ENCODE peak calls at places on chromosomes 16 and 17, in four cellular contexts. One of them, this sample, is unnamed.

GRCh38 chr16:64363039-64363438 is 758.8 kb downstream of the CDH11 start:
- DNase-seq in NCI-H460: no peak
- DNase-seq in natural killer cell treated with Interleukin-12 subunit alpha and Interleukin-12 subunit beta and Interleukin-15 and Interleukin-18, amount 100 ng/mL, for 72 hours: no peak
- DNase-seq in stimulated activated CD4-positive, alpha-beta T cell treated with anti-CD3 and anti-CD28 coated beads, Interleukin-15, amount 100 ng/mL, for 1 hour: no peak
- DNase-seq in this sample: no peak

GRCh38 chr16:1048442-1049112 is 24.0 kb upstream of the SSTR5 start:
- DNase-seq in NCI-H460: peak
- DNase-seq in stimulated activated CD4-positive, alpha-beta T cell treated with anti-CD3 and anti-CD28 coated beads, Interleukin-15, amount 100 ng/mL, for 1 hour: no peak
- DNase-seq in natural killer cell treated with Interleukin-12 subunit alpha and Interleukin-12 subunit beta and Interleukin-15 and Interleukin-18, amount 100 ng/mL, for 72 hours: no peak
- DNase-seq in this sample: peak

GRCh38 chr16:88693420-88694177 is 7.3 kb upstream of the SNAI3 start:
- DNase-seq in NCI-H460: no peak
- DNase-seq in stimulated activated CD4-positive, alpha-beta T cell treated with anti-CD3 and anti-CD28 coated beads, Interleukin-15, amount 100 ng/mL, for 1 hour: no peak
- DNase-seq in natural killer cell treated with Interleukin-12 subunit alpha and Interleukin-12 subunit beta and Interleukin-15 and Interleukin-18, amount 100 ng/mL, for 72 hours: no peak
- DNase-seq in this sample: no peak

GRCh38 chr16:70665113-70665694 is 18.8 kb downstream of the IL34 start:
- DNase-seq in natural killer cell treated with Interleukin-12 subunit alpha and Interleukin-12 subunit beta and Interleukin-15 and Interleukin-18, amount 100 ng/mL, for 72 hours: no peak
- DNase-seq in NCI-H460: no peak
- DNase-seq in stimulated activated CD4-positive, alpha-beta T cell treated with anti-CD3 and anti-CD28 coated beads, Interleukin-15, amount 100 ng/mL, for 1 hour: no peak
- DNase-seq in this sample: no peak

GRCh38 chr16:62752837-62753236 is 716.6 kb upstream of the CDH8 start:
- DNase-seq in natural killer cell treated with Interleukin-12 subunit alpha and Interleukin-12 subunit beta and Interleukin-15 and Interleukin-18, amount 100 ng/mL, for 72 hours: no peak
- DNase-seq in stimulated activated CD4-positive, alpha-beta T cell treated with anti-CD3 and anti-CD28 coated beads, Interleukin-15, amount 100 ng/mL, for 1 hour: no peak
- DNase-seq in NCI-H460: no peak
- DNase-seq in this sample: no peak

GRCh38 chr17:45283711-45284110 is 21.8 kb upstream of the SPATA32 start:
- DNase-seq in stimulated activated CD4-positive, alpha-beta T cell treated with anti-CD3 and anti-CD28 coated beads, Interleukin-15, amount 100 ng/mL, for 1 hour: no peak
- DNase-seq in natural killer cell treated with Interleukin-12 subunit alpha and Interleukin-12 subunit beta and Interleukin-15 and Interleukin-18, amount 100 ng/mL, for 72 hours: no peak
- DNase-seq in NCI-H460: no peak
- DNase-seq in this sample: no peak

GRCh38 chr17:2083613-2084128 is 28.8 kb downstream of the HIC1 start:
- DNase-seq in NCI-H460: no peak
- DNase-seq in stimulated activated CD4-positive, alpha-beta T cell treated with anti-CD3 and anti-CD28 coated beads, Interleukin-15, amount 100 ng/mL, for 1 hour: no peak
- DNase-seq in natural killer cell treated with Interleukin-12 subunit alpha and Interleukin-12 subunit beta and Interleukin-15 and Interleukin-18, amount 100 ng/mL, for 72 hours: no peak
- DNase-seq in this sample: no peak

GRCh38 chr17:35056013-35056412 is 7.5 kb downstream of the RFFL start:
- DNase-seq in natural killer cell treated with Interleukin-12 subunit alpha and Interleukin-12 subunit beta and Interleukin-15 and Interleukin-18, amount 100 ng/mL, for 72 hours: no peak
- DNase-seq in stimulated activated CD4-positive, alpha-beta T cell treated with anti-CD3 and anti-CD28 coated beads, Interleukin-15, amount 100 ng/mL, for 1 hour: no peak
- DNase-seq in NCI-H460: no peak
- DNase-seq in this sample: no peak

GRCh38 chr17:69913241-69914015 is 161.6 kb upstream of the KCNJ16 start:
- DNase-seq in natural killer cell treated with Interleukin-12 subunit alpha and Interleukin-12 subunit beta and Interleukin-15 and Interleukin-18, amount 100 ng/mL, for 72 hours: no peak
- DNase-seq in stimulated activated CD4-positive, alpha-beta T cell treated with anti-CD3 and anti-CD28 coated beads, Interleukin-15, amount 100 ng/mL, for 1 hour: no peak
- DNase-seq in NCI-H460: no peak
- DNase-seq in this sample: no peak

GRCh38 chr17:69643686-69644085 is 229.2 kb downstream of the MAP2K6 start:
- DNase-seq in NCI-H460: no peak
- DNase-seq in stimulated activated CD4-positive, alpha-beta T cell treated with anti-CD3 and anti-CD28 coated beads, Interleukin-15, amount 100 ng/mL, for 1 hour: no peak
- DNase-seq in natural killer cell treated with Interleukin-12 subunit alpha and Interleukin-12 subunit beta and Interleukin-15 and Interleukin-18, amount 100 ng/mL, for 72 hours: no peak
- DNase-seq in this sample: no peak

GRCh38 chr17:77772461-77772897 is 186.0 kb upstream of the TNRC6C start:
- DNase-seq in NCI-H460: peak
- DNase-seq in natural killer cell treated with Interleukin-12 subunit alpha and Interleukin-12 subunit beta and Interleukin-15 and Interleukin-18, amount 100 ng/mL, for 72 hours: peak
- DNase-seq in stimulated activated CD4-positive, alpha-beta T cell treated with anti-CD3 and anti-CD28 coated beads, Interleukin-15, amount 100 ng/mL, for 1 hour: peak
- DNase-seq in this sample: peak

GRCh38 chr17:75695141-75695829 is 26.0 kb upstream of the ITGB4 start:
- DNase-seq in natural killer cell treated with Interleukin-12 subunit alpha and Interleukin-12 subunit beta and Interleukin-15 and Interleukin-18, amount 100 ng/mL, for 72 hours: no peak
- DNase-seq in stimulated activated CD4-positive, alpha-beta T cell treated with anti-CD3 and anti-CD28 coated beads, Interleukin-15, amount 100 ng/mL, for 1 hour: no peak
- DNase-seq in NCI-H460: no peak
- DNase-seq in this sample: no peak

GRCh38 chr17:58332720-58333395 is 4.3 kb upstream of the TSPOAP1 start:
- DNase-seq in natural killer cell treated with Interleukin-12 subunit alpha and Interleukin-12 subunit beta and Interleukin-15 and Interleukin-18, amount 100 ng/mL, for 72 hours: no peak
- DNase-seq in NCI-H460: no peak
- DNase-seq in stimulated activated CD4-positive, alpha-beta T cell treated with anti-CD3 and anti-CD28 coated beads, Interleukin-15, amount 100 ng/mL, for 1 hour: no peak
- DNase-seq in this sample: no peak

GRCh38 chr17:42284566-42284965 is 3.7 kb upstream of the STAT5A start:
- DNase-seq in stimulated activated CD4-positive, alpha-beta T cell treated with anti-CD3 and anti-CD28 coated beads, Interleukin-15, amount 100 ng/mL, for 1 hour: no peak
- DNase-seq in NCI-H460: no peak
- DNase-seq in natural killer cell treated with Interleukin-12 subunit alpha and Interleukin-12 subunit beta and Interleukin-15 and Interleukin-18, amount 100 ng/mL, for 72 hours: no peak
- DNase-seq in this sample: no peak

GRCh38 chr16:73152731-73153130 is 104.8 kb upstream of the ZFHX3 start:
- DNase-seq in natural killer cell treated with Interleukin-12 subunit alpha and Interleukin-12 subunit beta and Interleukin-15 and Interleukin-18, amount 100 ng/mL, for 72 hours: no peak
- DNase-seq in NCI-H460: no peak
- DNase-seq in stimulated activated CD4-positive, alpha-beta T cell treated with anti-CD3 and anti-CD28 coated beads, Interleukin-15, amount 100 ng/mL, for 1 hour: no peak
- DNase-seq in this sample: peak

GRCh38 chr16:82660078-82660645 is 33.4 kb downstream of the CDH13 start:
- DNase-seq in stimulated activated CD4-positive, alpha-beta T cell treated with anti-CD3 and anti-CD28 coated beads, Interleukin-15, amount 100 ng/mL, for 1 hour: no peak
- DNase-seq in NCI-H460: no peak
- DNase-seq in natural killer cell treated with Interleukin-12 subunit alpha and Interleukin-12 subunit beta and Interleukin-15 and Interleukin-18, amount 100 ng/mL, for 72 hours: no peak
- DNase-seq in this sample: peak

GRCh38 chr16:80158766-80159165 is 382.0 kb upstream of the DYNLRB2 start:
- DNase-seq in NCI-H460: no peak
- DNase-seq in natural killer cell treated with Interleukin-12 subunit alpha and Interleukin-12 subunit beta and Interleukin-15 and Interleukin-18, amount 100 ng/mL, for 72 hours: no peak
- DNase-seq in stimulated activated CD4-positive, alpha-beta T cell treated with anti-CD3 and anti-CD28 coated beads, Interleukin-15, amount 100 ng/mL, for 1 hour: no peak
- DNase-seq in this sample: no peak

GRCh38 chr16:361872-362701 is 8.3 kb downstream of the MRPL28 start:
- DNase-seq in NCI-H460: peak
- DNase-seq in stimulated activated CD4-positive, alpha-beta T cell treated with anti-CD3 and anti-CD28 coated beads, Interleukin-15, amount 100 ng/mL, for 1 hour: peak
- DNase-seq in natural killer cell treated with Interleukin-12 subunit alpha and Interleukin-12 subunit beta and Interleukin-15 and Interleukin-18, amount 100 ng/mL, for 72 hours: peak
- DNase-seq in this sample: peak

GRCh38 chr16:23898682-23899430 is 63.1 kb downstream of the PRKCB start:
- DNase-seq in natural killer cell treated with Interleukin-12 subunit alpha and Interleukin-12 subunit beta and Interleukin-15 and Interleukin-18, amount 100 ng/mL, for 72 hours: no peak
- DNase-seq in stimulated activated CD4-positive, alpha-beta T cell treated with anti-CD3 and anti-CD28 coated beads, Interleukin-15, amount 100 ng/mL, for 1 hour: no peak
- DNase-seq in NCI-H460: no peak
- DNase-seq in this sample: no peak

GRCh38 chr17:27408891-27409290 is 47.4 kb upstream of the KSR1 start:
- DNase-seq in stimulated activated CD4-positive, alpha-beta T cell treated with anti-CD3 and anti-CD28 coated beads, Interleukin-15, amount 100 ng/mL, for 1 hour: no peak
- DNase-seq in NCI-H460: no peak
- DNase-seq in natural killer cell treated with Interleukin-12 subunit alpha and Interleukin-12 subunit beta and Interleukin-15 and Interleukin-18, amount 100 ng/mL, for 72 hours: no peak
- DNase-seq in this sample: no peak

GRCh38 chr16:50246299-50247122 is 19.8 kb upstream of the ADCY7 start:
- DNase-seq in stimulated activated CD4-positive, alpha-beta T cell treated with anti-CD3 and anti-CD28 coated beads, Interleukin-15, amount 100 ng/mL, for 1 hour: no peak
- DNase-seq in natural killer cell treated with Interleukin-12 subunit alpha and Interleukin-12 subunit beta and Interleukin-15 and Interleukin-18, amount 100 ng/mL, for 72 hours: no peak
- DNase-seq in NCI-H460: no peak
- DNase-seq in this sample: no peak

GRCh38 chr16:11391576-11391975 is 46.3 kb downstream of the RMI2 start:
- DNase-seq in NCI-H460: no peak
- DNase-seq in natural killer cell treated with Interleukin-12 subunit alpha and Interleukin-12 subunit beta and Interleukin-15 and Interleukin-18, amount 100 ng/mL, for 72 hours: no peak
- DNase-seq in stimulated activated CD4-positive, alpha-beta T cell treated with anti-CD3 and anti-CD28 coated beads, Interleukin-15, amount 100 ng/mL, for 1 hour: no peak
- DNase-seq in this sample: no peak

GRCh38 chr16:89330177-89330856 is 112.8 kb downstream of the ZNF778 start:
- DNase-seq in natural killer cell treated with Interleukin-12 subunit alpha and Interleukin-12 subunit beta and Interleukin-15 and Interleukin-18, amount 100 ng/mL, for 72 hours: no peak
- DNase-seq in stimulated activated CD4-positive, alpha-beta T cell treated with anti-CD3 and anti-CD28 coated beads, Interleukin-15, amount 100 ng/mL, for 1 hour: no peak
- DNase-seq in NCI-H460: no peak
- DNase-seq in this sample: no peak

GRCh38 chr16:14007460-14007859 is 63.7 kb upstream of the MRTFB start:
- DNase-seq in stimulated activated CD4-positive, alpha-beta T cell treated with anti-CD3 and anti-CD28 coated beads, Interleukin-15, amount 100 ng/mL, for 1 hour: no peak
- DNase-seq in natural killer cell treated with Interleukin-12 subunit alpha and Interleukin-12 subunit beta and Interleukin-15 and Interleukin-18, amount 100 ng/mL, for 72 hours: no peak
- DNase-seq in NCI-H460: peak
- DNase-seq in this sample: no peak

GRCh38 chr17:75059369-75060345 is 12.6 kb downstream of the KCTD2 start:
- DNase-seq in NCI-H460: no peak
- DNase-seq in natural killer cell treated with Interleukin-12 subunit alpha and Interleukin-12 subunit beta and Interleukin-15 and Interleukin-18, amount 100 ng/mL, for 72 hours: no peak
- DNase-seq in stimulated activated CD4-positive, alpha-beta T cell treated with anti-CD3 and anti-CD28 coated beads, Interleukin-15, amount 100 ng/mL, for 1 hour: no peak
- DNase-seq in this sample: peak